ENCODE peak calls at places on chromosomes 13 and 19, in six cellular contexts. One of them, this sample, is unnamed. For H3K9me3, the result is how much of the 10 kb centered on the place peaks cover.

GRCh38 chr19:29545866-29546582 is 20.2 kb downstream of the VSTM2B start:
- DNase-seq in heart left ventricle: no peak
- DNase-seq in OCI-LY7: no peak
- DNase-seq in tibial artery: peak
- DNase-seq in colonic mucosa: no peak
- DNase-seq in tibial nerve: no peak
- DNase-seq in this sample: no peak

GRCh38 chr13:37753776-37754175 is 115.8 kb downstream of the TRPC4 start:
- DNase-seq in tibial artery: no peak
- DNase-seq in heart left ventricle: no peak
- DNase-seq in colonic mucosa: no peak
- DNase-seq in OCI-LY7: no peak
- DNase-seq in tibial nerve: no peak
- DNase-seq in this sample: no peak

GRCh38 chr19:8030906-8031305 is 21.7 kb upstream of the CCL25 start:
- DNase-seq in heart left ventricle: no peak
- DNase-seq in OCI-LY7: no peak
- DNase-seq in tibial nerve: no peak
- DNase-seq in colonic mucosa: no peak
- DNase-seq in tibial artery: no peak
- DNase-seq in this sample: no peak

GRCh38 chr19:6116749-6117430 is 6.6 kb upstream of the RFX2 start:
- DNase-seq in heart left ventricle: no peak
- DNase-seq in colonic mucosa: no peak
- DNase-seq in OCI-LY7: no peak
- DNase-seq in tibial nerve: no peak
- DNase-seq in tibial artery: no peak
- DNase-seq in this sample: no peak

GRCh38 chr13:75547917-75548316 is 1.7 kb upstream of the UCHL3 start:
- DNase-seq in OCI-LY7: no peak
- DNase-seq in tibial artery: no peak
- DNase-seq in colonic mucosa: no peak
- DNase-seq in heart left ventricle: no peak
- DNase-seq in tibial nerve: no peak
- DNase-seq in this sample: no peak

GRCh38 chr19:4014541-4015491 is 7.3 kb downstream of the PIAS4 start:
- DNase-seq in colonic mucosa: peak
- DNase-seq in OCI-LY7: peak
- DNase-seq in tibial nerve: no peak
- DNase-seq in tibial artery: no peak
- DNase-seq in heart left ventricle: peak
- DNase-seq in this sample: peak

GRCh38 chr19:56837004-56837403 is 3.5 kb downstream of the PEG3 start:
- DNase-seq in tibial artery: no peak
- DNase-seq in colonic mucosa: no peak
- DNase-seq in tibial nerve: no peak
- DNase-seq in OCI-LY7: no peak
- DNase-seq in heart left ventricle: peak
- DNase-seq in this sample: no peak

GRCh38 chr13:99322297-99323103 is 15.3 kb upstream of the GPR183 start:
- DNase-seq in heart left ventricle: no peak
- DNase-seq in tibial nerve: no peak
- DNase-seq in OCI-LY7: no peak
- DNase-seq in tibial artery: no peak
- DNase-seq in colonic mucosa: no peak
- DNase-seq in this sample: no peak

GRCh38 chr13:102974574-102975195 is 91.5 kb downstream of the SLC10A2 start:
- DNase-seq in OCI-LY7: no peak
- DNase-seq in tibial nerve: no peak
- DNase-seq in heart left ventricle: no peak
- DNase-seq in colonic mucosa: no peak
- DNase-seq in tibial artery: no peak
- DNase-seq in this sample: no peak

GRCh38 chr13:79723462-79724116 is 242.6 kb downstream of the NDFIP2 start:
- DNase-seq in heart left ventricle: peak
- DNase-seq in OCI-LY7: no peak
- DNase-seq in tibial artery: no peak
- DNase-seq in colonic mucosa: peak
- DNase-seq in tibial nerve: no peak
- DNase-seq in this sample: no peak

GRCh38 chr19:591099-591958 is 1.6 kb downstream of the HCN2 start:
- DNase-seq in heart left ventricle: no peak
- DNase-seq in OCI-LY7: no peak
- DNase-seq in tibial artery: no peak
- DNase-seq in tibial nerve: no peak
- DNase-seq in colonic mucosa: no peak
- DNase-seq in this sample: no peak

GRCh38 chr13:45055198-45055901 is 65.0 kb upstream of the GTF2F2 start:
- DNase-seq in heart left ventricle: no peak
- DNase-seq in tibial artery: no peak
- DNase-seq in colonic mucosa: peak
- DNase-seq in OCI-LY7: no peak
- DNase-seq in tibial nerve: no peak
- DNase-seq in this sample: no peak

GRCh38 chr13:49563513-49563912 is 21.8 kb downstream of the RCBTB1 start:
- DNase-seq in heart left ventricle: no peak
- DNase-seq in tibial nerve: no peak
- DNase-seq in colonic mucosa: no peak
- DNase-seq in tibial artery: no peak
- DNase-seq in OCI-LY7: no peak
- DNase-seq in this sample: no peak

GRCh38 chr19:18468517-18468916 is 30.6 kb upstream of the ISYNA1 start:
- DNase-seq in colonic mucosa: no peak
- DNase-seq in OCI-LY7: no peak
- DNase-seq in tibial artery: no peak
- DNase-seq in tibial nerve: no peak
- DNase-seq in heart left ventricle: no peak
- DNase-seq in this sample: peak

GRCh38 chr19:16153582-16154336 is 10.3 kb downstream of the HSH2D start:
- DNase-seq in colonic mucosa: no peak
- DNase-seq in heart left ventricle: no peak
- DNase-seq in OCI-LY7: peak
- DNase-seq in tibial nerve: no peak
- DNase-seq in tibial artery: no peak
- DNase-seq in this sample: no peak

GRCh38 chr19:50173144-50173543 is 10.1 kb upstream of the IZUMO2 start:
- DNase-seq in OCI-LY7: no peak
- DNase-seq in heart left ventricle: no peak
- DNase-seq in colonic mucosa: peak
- DNase-seq in tibial nerve: no peak
- DNase-seq in tibial artery: no peak
- DNase-seq in this sample: no peak

GRCh38 chr13:20043207-20043925 is 84.8 kb downstream of the ZMYM2 start:
- DNase-seq in tibial artery: no peak
- DNase-seq in colonic mucosa: no peak
- DNase-seq in OCI-LY7: no peak
- DNase-seq in heart left ventricle: no peak
- DNase-seq in tibial nerve: no peak
- DNase-seq in this sample: no peak

GRCh38 chr19:23345838-23346237 is 49.4 kb downstream of the ZNF91 start:
- DNase-seq in OCI-LY7: no peak
- DNase-seq in colonic mucosa: no peak
- DNase-seq in heart left ventricle: no peak
- DNase-seq in tibial nerve: no peak
- DNase-seq in tibial artery: no peak
- DNase-seq in this sample: no peak
- H3K9me3 ChIP-seq in OCI-LY7: under half
- H3K9me3 ChIP-seq in colonic mucosa: under half
- H3K9me3 ChIP-seq in heart left ventricle: under half
- H3K9me3 ChIP-seq in tibial nerve: under half
- H3K9me3 ChIP-seq in tibial artery: half or more
- H3K9me3 ChIP-seq in this sample: half or more

GRCh38 chr19:23381114-23381513 is 14.2 kb downstream of the ZNF91 start:
- DNase-seq in tibial artery: no peak
- DNase-seq in tibial nerve: no peak
- DNase-seq in OCI-LY7: no peak
- DNase-seq in colonic mucosa: no peak
- DNase-seq in heart left ventricle: no peak
- DNase-seq in this sample: no peak
- H3K9me3 ChIP-seq in tibial artery: under half
- H3K9me3 ChIP-seq in tibial nerve: under half
- H3K9me3 ChIP-seq in OCI-LY7: half or more
- H3K9me3 ChIP-seq in colonic mucosa: under half
- H3K9me3 ChIP-seq in heart left ventricle: under half
- H3K9me3 ChIP-seq in this sample: half or more

GRCh38 chr13:48353590-48353989 is 50.0 kb downstream of the RB1 start:
- DNase-seq in tibial artery: no peak
- DNase-seq in colonic mucosa: no peak
- DNase-seq in OCI-LY7: no peak
- DNase-seq in tibial nerve: no peak
- DNase-seq in heart left ventricle: no peak
- DNase-seq in this sample: no peak
- H3K9me3 ChIP-seq in tibial artery: under half
- H3K9me3 ChIP-seq in colonic mucosa: under half
- H3K9me3 ChIP-seq in OCI-LY7: under half
- H3K9me3 ChIP-seq in tibial nerve: under half
- H3K9me3 ChIP-seq in heart left ventricle: under half
- H3K9me3 ChIP-seq in this sample: under half

DNA sequence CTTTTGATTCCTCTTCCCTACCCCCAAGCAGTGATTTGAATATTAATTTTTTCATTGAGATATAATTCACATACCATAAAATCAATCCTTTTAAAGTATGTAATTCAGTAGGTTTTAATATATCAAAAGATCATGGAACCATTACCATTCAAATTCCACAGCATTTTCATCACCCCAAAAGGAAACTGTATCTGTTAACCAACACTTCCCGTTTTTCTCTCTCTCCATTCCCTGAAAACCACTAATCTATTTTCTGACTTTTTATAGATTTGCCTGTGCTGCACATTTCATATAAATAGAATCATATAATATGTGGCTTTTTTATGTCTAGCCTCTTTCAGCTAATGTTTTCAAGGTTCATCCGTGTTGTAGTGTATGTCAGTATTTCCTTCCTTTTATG is 107.1 kb downstream of the PAN3 start:
- DNase-seq in OCI-LY7: no peak
- DNase-seq in colonic mucosa: no peak
- DNase-seq in heart left ventricle: no peak
- DNase-seq in tibial artery: no peak
- DNase-seq in tibial nerve: no peak
- DNase-seq in this sample: no peak
- H3K9me3 ChIP-seq in OCI-LY7: under half
- H3K9me3 ChIP-seq in colonic mucosa: under half
- H3K9me3 ChIP-seq in heart left ventricle: under half
- H3K9me3 ChIP-seq in tibial artery: under half
- H3K9me3 ChIP-seq in tibial nerve: under half
- H3K9me3 ChIP-seq in this sample: under half

GRCh38 chr19:58084596-58085347 is 13.3 kb downstream of the ZSCAN18 start:
- DNase-seq in heart left ventricle: no peak
- DNase-seq in tibial artery: no peak
- DNase-seq in tibial nerve: no peak
- DNase-seq in OCI-LY7: no peak
- DNase-seq in colonic mucosa: no peak
- DNase-seq in this sample: no peak
- H3K9me3 ChIP-seq in heart left ventricle: under half
- H3K9me3 ChIP-seq in tibial artery: half or more
- H3K9me3 ChIP-seq in tibial nerve: under half
- H3K9me3 ChIP-seq in OCI-LY7: under half
- H3K9me3 ChIP-seq in colonic mucosa: under half
- H3K9me3 ChIP-seq in this sample: half or more

DNA sequence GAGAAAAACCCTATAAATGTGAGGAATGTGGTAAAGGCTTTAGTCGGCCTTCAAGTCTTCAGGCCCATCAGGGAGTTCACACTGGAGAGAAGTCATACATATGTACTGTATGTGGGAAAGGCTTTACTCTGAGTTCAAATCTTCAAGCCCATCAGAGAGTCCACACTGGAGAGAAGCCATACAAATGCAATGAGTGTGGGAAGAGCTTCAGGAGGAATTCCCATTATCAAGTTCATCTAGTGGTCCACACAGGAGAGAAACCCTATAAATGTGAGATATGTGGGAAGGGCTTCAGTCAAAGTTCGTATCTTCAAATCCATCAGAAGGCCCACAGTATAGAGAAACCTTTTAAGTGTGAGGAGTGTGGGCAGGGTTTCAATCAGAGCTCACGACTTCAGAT is 11.7 kb downstream of the ZNF226 start:
- DNase-seq in OCI-LY7: no peak
- DNase-seq in heart left ventricle: no peak
- DNase-seq in tibial artery: no peak
- DNase-seq in tibial nerve: no peak
- DNase-seq in colonic mucosa: no peak
- DNase-seq in this sample: no peak
- H3K9me3 ChIP-seq in OCI-LY7: under half
- H3K9me3 ChIP-seq in heart left ventricle: under half
- H3K9me3 ChIP-seq in tibial artery: half or more
- H3K9me3 ChIP-seq in tibial nerve: under half
- H3K9me3 ChIP-seq in colonic mucosa: under half
- H3K9me3 ChIP-seq in this sample: half or more

This sample was measured in psoas muscle.